ENCODE peak calls at places on chromosomes 6 and 20, in four cellular contexts. Y, C, W and Z are unnamed samples.

GRCh38 chr6:85496856-85497255 is 47.0 kb downstream of the NT5E start:
- DNase-seq in C (no peak), W (no peak), Y (no peak), Z (no peak)

GRCh38 chr6:26743157-26743821 is 83.7 kb upstream of the ZNF322 start:
- DNase-seq in W (no peak), C (no peak), Y (no peak), Z (no peak)

GRCh38 chr6:162177733-162178132 is 549.8 kb downstream of the PRKN start:
- DNase-seq in W (no peak), Y (no peak), C (no peak), Z (no peak)

GRCh38 chr20:59385461-59385860 is 85.0 kb downstream of the EDN3 start:
- DNase-seq in Y (no peak), W (no peak), C (no peak), Z (no peak)

GRCh38 chr20:47099749-47100515 is 205.3 kb downstream of the EYA2 start:
- DNase-seq in W (no peak), C (no peak), Y (no peak), Z (no peak)

GRCh38 chr20:15937179-15937578 is 636.1 kb downstream of the KIF16B start:
- DNase-seq in Y (no peak), W (no peak), C (no peak), Z (no peak)

GRCh38 chr6:134379086-134379485 is 61.2 kb upstream of the SGK1 start:
- DNase-seq in C (peak; percentile 64), W (no peak), Y (no peak), Z (peak; percentile 88)

GRCh38 chr6:33294086-33294823 is 4.5 kb downstream of the RGL2 start:
- DNase-seq in C (no peak), Y (no peak), W (no peak), Z (no peak)

GRCh38 chr6:34284563-34285545 is 36.0 kb upstream of the SMIM29 start:
- DNase-seq in C (peak; percentile 48), W (peak; percentile 32), Y (peak; percentile 37), Z (peak; percentile 26)

GRCh38 chr6:33846226-33846625 is 42.4 kb upstream of the MLN start:
- DNase-seq in W (no peak), Y (no peak), C (no peak), Z (no peak)

GRCh38 chr6:105459884-105460283 is 57.0 kb upstream of the PREP start:
- DNase-seq in W (no peak), Y (no peak), C (no peak), Z (no peak)

GRCh38 chr6:11608600-11609323 is 71.2 kb downstream of the TMEM170B start:
- DNase-seq in Y (no peak), C (no peak), W (no peak), Z (no peak)

GRCh38 chr6:46044876-46045617 is 29.4 kb upstream of the CLIC5 start:
- DNase-seq in C (peak; percentile 48), W (no peak), Y (no peak), Z (peak; percentile 45)

GRCh38 chr20:35463455-35464300 is 8.3 kb downstream of the CEP250 start:
- DNase-seq in W (peak; percentile 45), Y (no peak), C (peak; percentile 48), Z (peak; percentile 71)

GRCh38 chr6:157823001-157823522 is at the start of gene SNX9:
- DNase-seq in C (peak; percentile 49), W (no peak), Y (peak; percentile 77), Z (peak; percentile 81)

GRCh38 chr6:160832422-160832821 is 130.4 kb downstream of the PLG start:
- DNase-seq in C (no peak), Y (no peak), W (no peak), Z (no peak)

GRCh38 chr6:112044196-112044595 is 9.7 kb upstream of the CCN6 start:
- DNase-seq in C (no peak), Y (no peak), W (no peak), Z (no peak)

GRCh38 chr6:5014072-5014561 is 10.3 kb upstream of the RPP40 start:
- DNase-seq in W (no peak), C (no peak), Y (no peak), Z (no peak)
- TF ChIP-seq CTCF in W (no peak), C (no peak), Y (no peak), Z (no peak)

GRCh38 chr6:140980265-140980887 is 1152.3 kb upstream of the GJE1 start:
- DNase-seq in Y (no peak), C (no peak), W (no peak), Z (no peak)
- TF ChIP-seq CTCF in Y (no peak), C (no peak), W (peak; percentile 2), Z (no peak)

GRCh38 chr6:19322691-19323470 is 514.3 kb upstream of the ID4 start:
- DNase-seq in Y (no peak), W (no peak), C (no peak), Z (no peak)
- TF ChIP-seq CTCF in Y (no peak), W (no peak), C (no peak), Z (no peak)

GRCh38 chr6:138987299-138987642 is 782 bp downstream of the REPS1 start:
- DNase-seq in W (no peak), C (no peak), Y (no peak), Z (no peak)

GRCh38 chr6:138987643-138988468 is at the start of gene REPS1:
- DNase-seq in Y (peak; percentile 86), W (peak; percentile 61), C (peak; percentile 91), Z (peak; percentile 90)

GRCh38 chr6:138989098-138989983 is 1.3 kb upstream of the REPS1 start:
- DNase-seq in Y (no peak), W (no peak), C (no peak), Z (no peak)

GRCh38 chr6:138986578-138986977 is 1.5 kb downstream of the REPS1 start:
- DNase-seq in Y (no peak), C (no peak), W (no peak), Z (no peak)

GRCh38 chr6:138988469-138988834 is 399 bp upstream of the REPS1 start:
- DNase-seq in Y (no peak), C (no peak), W (no peak), Z (no peak)
- TF ChIP-seq CTCF in Y (no peak), C (no peak), W (no peak), Z (peak; percentile 16)

GRCh38 chr20:61728326-61728725 is 337.4 kb downstream of the TAF4 start:
- DNase-seq in W (no peak), Y (no peak), C (no peak), Z (no peak)
- TF ChIP-seq CTCF in W (no peak), Y (no peak), C (no peak), Z (no peak)